ENCODE peak calls at places on chromosomes 4 and X, in five cellular contexts. O is epithelial cell of esophagus, H is heart right ventricle, L is BJ, Z is fibroblast of mammary gland. W is an unnamed sample.

GRCh38 chr4:8316911-8317351 is 47.4 kb downstream of the HTRA3 start:
- DNase-seq in O (no peak), H (no peak), L (no peak), Z (no peak), W (no peak)

GRCh38 chrX:102535958-102536357 is 19.4 kb upstream of the TMSB15A start:
- DNase-seq in O (no peak), H (no peak), L (no peak), Z (no peak), W (no peak)

GRCh38 chrX:97401154-97401553 is 517.4 kb downstream of the RPA4 start:
- DNase-seq in O (no peak), H (no peak), L (no peak), Z (peak; percentile 50), W (no peak)

GRCh38 chrX:39427492-39428289 is 626.4 kb downstream of the MID1IP1 start:
- DNase-seq in O (peak; percentile 40), H (no peak), L (no peak), Z (peak; percentile 79), W (no peak)

GRCh38 chr4:128847074-128847724 is 37.7 kb downstream of the JADE1 start:
- DNase-seq in O (peak; percentile 42), H (no peak), L (no peak), Z (peak; percentile 38), W (no peak)

GRCh38 chrX:64975491-64975890 is 759 bp downstream of the ZC4H2 start:
- DNase-seq in O (peak; percentile 17), H (peak; percentile 3), L (no peak), Z (peak; percentile 12), W (peak; percentile 33)

GRCh38 chr4:56821394-56822263 is at the start of gene SPINK2:
- DNase-seq in O (peak; percentile 63), H (no peak), L (no peak), Z (no peak), W (peak; percentile 66)

GRCh38 chrX:123481908-123482873 is 250.7 kb downstream of the THOC2 start:
- DNase-seq in O (peak; percentile 6), H (no peak), L (no peak), Z (peak; percentile 70), W (no peak)

GRCh38 chrX:129679856-129680255 is 25.1 kb upstream of the APLN start:
- DNase-seq in O (peak; percentile 88), H (no peak), L (no peak), Z (peak; percentile 56), W (no peak)

GRCh38 chrX:68936608-68937007 is 107.8 kb downstream of the EFNB1 start:
- DNase-seq in O (peak; percentile 92), H (no peak), L (peak; percentile 42), Z (peak; percentile 94), W (no peak)

GRCh38 chr4:10171055-10171454 is 54.5 kb upstream of the WDR1 start:
- DNase-seq in O (peak; percentile 30), H (no peak), L (no peak), Z (no peak), W (no peak)

GRCh38 chrX:123673813-123674212 is 59.0 kb downstream of the THOC2 start:
- DNase-seq in O (no peak), H (no peak), L (no peak), Z (no peak), W (no peak)

GRCh38 chr4:42654606-42655005 is 2.3 kb downstream of the ATP8A1 start:
- DNase-seq in O (peak; percentile 40), H (no peak), L (peak; percentile 4), Z (peak; percentile 92), W (peak; percentile 6)

GRCh38 chrX:107448625-107449468 is 605 bp upstream of the FRMPD3 start:
- DNase-seq in O (peak; percentile 1), H (no peak), L (no peak), Z (no peak), W (peak; percentile 49)

GRCh38 chrX:144730486-144730885 is 516.8 kb upstream of the SPANXN1 start:
- DNase-seq in O (no peak), H (no peak), L (no peak), Z (peak; percentile 65), W (no peak)

GRCh38 chr4:11585506-11585905 is 156.8 kb upstream of the HS3ST1 start:
- DNase-seq in O (peak; percentile 73), H (peak; percentile 9), L (no peak), Z (peak; percentile 2), W (peak; percentile 47)

GRCh38 chrX:119537487-119537886 is 27.7 kb downstream of the STEEP1 start:
- DNase-seq in O (no peak), H (no peak), L (no peak), Z (no peak), W (no peak)

GRCh38 chrX:38799995-38800394 is 1.3 kb upstream of the MID1IP1 start:
- DNase-seq in O (no peak), H (peak; percentile 8), L (no peak), Z (peak; percentile 16), W (no peak)

GRCh38 chrX:112368371-112368770 is 285.8 kb upstream of the TRPC5 start:
- DNase-seq in O (no peak), H (no peak), L (no peak), Z (no peak), W (no peak)
- TF ChIP-seq CTCF in O (no peak), H (no peak), L (no peak), Z (peak; percentile 17), W (no peak)

DNA sequence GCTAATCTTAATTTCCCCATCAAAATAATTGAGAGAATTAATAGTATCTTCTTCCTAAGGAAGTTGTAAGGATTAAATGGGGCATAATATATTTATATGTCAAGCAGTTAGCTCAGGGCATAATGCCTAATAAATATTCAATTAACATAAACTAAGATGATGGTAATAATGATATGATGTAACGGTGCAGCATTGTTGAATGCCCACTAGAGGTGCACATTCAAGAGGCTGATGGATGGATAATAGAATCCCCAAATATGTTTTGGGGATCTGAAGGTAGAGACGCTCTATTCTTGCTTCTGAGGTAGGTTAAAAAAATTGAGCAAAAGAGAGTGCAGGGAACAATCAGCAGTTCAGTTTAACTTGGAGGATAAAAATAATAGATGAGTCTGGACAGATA is 37.1 kb downstream of the ATOH1 start:
- DNase-seq in O (no peak), H (no peak), L (no peak), Z (no peak), W (no peak)
- TF ChIP-seq CTCF in O (peak; percentile 17), H (no peak), L (no peak), Z (no peak), W (no peak)

DNA sequence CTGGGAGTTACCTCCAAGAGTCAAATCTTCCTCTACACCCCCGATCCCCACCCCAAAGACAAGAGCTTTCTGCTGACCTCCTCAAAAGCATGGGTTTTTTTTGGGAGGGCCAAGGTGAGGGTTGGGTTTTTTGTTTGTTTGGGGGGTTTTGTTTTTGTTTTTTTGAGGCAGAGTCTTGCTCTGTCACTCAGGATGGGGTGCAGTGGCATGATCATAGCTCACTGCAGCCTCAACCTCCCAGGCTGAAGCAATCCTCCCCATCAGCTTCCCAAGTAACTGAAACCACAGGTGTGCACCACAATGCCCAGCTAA is 18.7 kb upstream of the WFS1 start:
- DNase-seq in O (no peak), H (no peak), L (no peak), Z (no peak), W (no peak)
- TF ChIP-seq CTCF in O (no peak), H (no peak), L (no peak), Z (no peak), W (no peak)

GRCh38 chrX:139967300-139967699 is 2.0 kb upstream of the CXorf66 start:
- DNase-seq in O (peak; percentile 0), H (no peak), L (no peak), Z (peak; percentile 2), W (no peak)
- TF ChIP-seq CTCF in O (peak; percentile 29), H (no peak), L (peak; percentile 38), Z (peak; percentile 39), W (peak; percentile 14)

GRCh38 chr4:79763486-79764075 is 309.4 kb downstream of the ANTXR2 start:
- DNase-seq in O (no peak), H (no peak), L (no peak), Z (no peak), W (no peak)
- TF ChIP-seq CTCF in O (no peak), H (no peak), L (no peak), Z (no peak), W (no peak)

DNA sequence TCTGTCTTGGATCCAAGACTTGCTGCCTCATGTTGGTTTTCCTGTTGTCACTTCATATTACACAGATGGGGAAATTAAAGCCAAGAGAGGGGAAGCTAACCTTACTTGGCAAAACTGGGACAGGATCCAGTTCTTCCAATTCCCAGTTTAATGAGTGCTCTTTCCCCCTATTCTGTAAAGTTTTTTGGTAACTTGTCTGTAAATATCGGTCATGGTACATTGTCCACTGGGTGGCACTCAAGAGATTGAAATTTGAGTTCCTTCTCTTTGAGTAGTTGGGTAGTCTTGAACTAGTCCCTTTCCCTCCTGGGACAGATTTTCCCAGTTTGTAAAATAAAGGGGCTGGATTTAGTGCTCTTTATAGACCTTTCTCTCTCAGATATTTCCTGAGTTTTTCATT is 12.4 kb upstream of the EOLA2 start:
- DNase-seq in O (peak; percentile 50), H (peak; percentile 21), L (peak; percentile 27), Z (peak; percentile 69), W (peak; percentile 35)
- TF ChIP-seq CTCF in O (peak; percentile 47), H (peak; percentile 40), L (peak; percentile 37), Z (peak; percentile 56), W (peak; percentile 18)

GRCh38 chrX:26851981-26852380 is 611.2 kb downstream of the PPP4R3C start:
- DNase-seq in O (peak; percentile 38), H (no peak), L (no peak), Z (peak; percentile 0), W (peak; percentile 2)
- TF ChIP-seq CTCF in O (no peak), H (no peak), L (no peak), Z (no peak), W (no peak)

GRCh38 chrX:31279359-31279758 is 207.5 kb upstream of the FTHL17 start:
- DNase-seq in O (peak; percentile 90), H (no peak), L (no peak), Z (peak; percentile 42), W (peak; percentile 8)
- TF ChIP-seq CTCF in O (peak; percentile 60), H (no peak), L (peak; percentile 45), Z (peak; percentile 40), W (no peak)

GRCh38 chr4:75898533-75898932 is 3.7 kb downstream of the PPEF2 start:
- DNase-seq in O (no peak), H (no peak), L (no peak), Z (no peak), W (no peak)
- TF ChIP-seq CTCF in O (no peak), H (no peak), L (no peak), Z (no peak), W (no peak)